ENCODE peak calls at places on chromosomes 12 and 14, in four cellular contexts. One of them, this sample, is unnamed.

GRCh38 chr12:89470741-89471504 is 53.7 kb downstream of the GALNT4 start:
- DNase-seq in GM12878: no peak
- DNase-seq in HepG2: peak; percentile 58
- DNase-seq in H1: no peak
- DNase-seq in this sample: peak; percentile 34

GRCh38 chr12:78767264-78767981 is 97.2 kb upstream of the SYT1 start:
- DNase-seq in GM12878: no peak
- DNase-seq in HepG2: no peak
- DNase-seq in H1: no peak
- DNase-seq in this sample: no peak

GRCh38 chr12:112325648-112326207 is 56.5 kb downstream of the HECTD4 start:
- DNase-seq in GM12878: no peak
- DNase-seq in HepG2: no peak
- DNase-seq in H1: no peak
- DNase-seq in this sample: no peak

GRCh38 chr12:77625441-77625840 is 205.3 kb upstream of the NAV3 start:
- DNase-seq in GM12878: no peak
- DNase-seq in HepG2: no peak
- DNase-seq in H1: no peak
- DNase-seq in this sample: no peak

GRCh38 chr14:49972840-49973239 is 80.0 kb downstream of the ARF6 start:
- DNase-seq in GM12878: no peak
- DNase-seq in HepG2: peak; percentile 82
- DNase-seq in H1: no peak
- DNase-seq in this sample: peak; percentile 31

GRCh38 chr12:91009319-91009950 is 4.7 kb upstream of the EPYC start:
- DNase-seq in GM12878: peak; percentile 55
- DNase-seq in HepG2: no peak
- DNase-seq in H1: no peak
- DNase-seq in this sample: no peak

GRCh38 chr12:90173499-90174197 is 465.0 kb upstream of the ATP2B1 start:
- DNase-seq in GM12878: no peak
- DNase-seq in HepG2: no peak
- DNase-seq in H1: no peak
- DNase-seq in this sample: no peak

GRCh38 chr12:100718212-100718611 is 76.4 kb upstream of the ANO4 start:
- DNase-seq in GM12878: no peak
- DNase-seq in HepG2: no peak
- DNase-seq in H1: no peak
- DNase-seq in this sample: no peak

GRCh38 chr14:64709126-64709525 is 4.9 kb downstream of the PLEKHG3 start:
- DNase-seq in GM12878: no peak
- DNase-seq in HepG2: no peak
- DNase-seq in H1: no peak
- DNase-seq in this sample: no peak

GRCh38 chr12:3216726-3217682 is 139.8 kb downstream of the TSPAN9 start:
- DNase-seq in GM12878: no peak
- DNase-seq in HepG2: no peak
- DNase-seq in H1: no peak
- DNase-seq in this sample: no peak

GRCh38 chr12:68998036-68998435 is 65.1 kb upstream of the CPM start:
- DNase-seq in GM12878: no peak
- DNase-seq in HepG2: no peak
- DNase-seq in H1: no peak
- DNase-seq in this sample: no peak

GRCh38 chr14:56759633-56760032 is 50.6 kb downstream of the OTX2 start:
- DNase-seq in GM12878: no peak
- DNase-seq in HepG2: no peak
- DNase-seq in H1: no peak
- DNase-seq in this sample: no peak

GRCh38 chr12:14357496-14357895 is 8.0 kb upstream of the ATF7IP start:
- DNase-seq in GM12878: no peak
- DNase-seq in HepG2: no peak
- DNase-seq in H1: no peak
- DNase-seq in this sample: no peak

GRCh38 chr14:66000771-66001170 is 485.4 kb upstream of the CCDC196 start:
- DNase-seq in GM12878: no peak
- DNase-seq in HepG2: no peak
- DNase-seq in H1: no peak
- DNase-seq in this sample: no peak

GRCh38 chr12:4991801-4992200 is 51.9 kb upstream of the KCNA5 start:
- DNase-seq in GM12878: no peak
- DNase-seq in HepG2: no peak
- DNase-seq in H1: no peak
- DNase-seq in this sample: no peak

GRCh38 chr12:54220567-54220966 is 31.8 kb upstream of the SMUG1 start:
- DNase-seq in GM12878: no peak
- DNase-seq in HepG2: no peak
- DNase-seq in H1: no peak
- DNase-seq in this sample: no peak

GRCh38 chr12:13124661-13125505 is 21.4 kb upstream of the GSG1 start:
- DNase-seq in GM12878: no peak
- DNase-seq in HepG2: no peak
- DNase-seq in H1: no peak
- DNase-seq in this sample: no peak

GRCh38 chr14:55739967-55740707 is 160.1 kb downstream of the KTN1 start:
- DNase-seq in GM12878: no peak
- DNase-seq in HepG2: no peak
- DNase-seq in H1: no peak
- DNase-seq in this sample: no peak

GRCh38 chr12:71449373-71450070 is 9.9 kb downstream of the LGR5 start:
- DNase-seq in GM12878: no peak
- DNase-seq in HepG2: no peak
- DNase-seq in H1: no peak
- DNase-seq in this sample: no peak

GRCh38 chr12:85277900-85278597 is 2.0 kb upstream of the ALX1 start:
- DNase-seq in GM12878: no peak
- DNase-seq in HepG2: no peak
- DNase-seq in H1: no peak
- DNase-seq in this sample: no peak

GRCh38 chr14:89543420-89543790 is 126.4 kb upstream of the FOXN3 start:
- DNase-seq in GM12878: no peak
- DNase-seq in HepG2: no peak
- DNase-seq in H1: no peak
- DNase-seq in this sample: no peak

GRCh38 chr12:49033611-49034286 is 15.2 kb upstream of the PRKAG1 start:
- DNase-seq in GM12878: no peak
- DNase-seq in HepG2: no peak
- DNase-seq in H1: no peak
- DNase-seq in this sample: no peak

GRCh38 chr12:26219736-26220135 is 24.4 kb downstream of the SSPN start:
- DNase-seq in GM12878: no peak
- DNase-seq in HepG2: no peak
- DNase-seq in H1: no peak
- DNase-seq in this sample: no peak

GRCh38 chr12:2258035-2258434 is 205.2 kb downstream of the CACNA1C start:
- DNase-seq in GM12878: no peak
- DNase-seq in HepG2: no peak
- DNase-seq in H1: no peak
- DNase-seq in this sample: no peak

GRCh38 chr12:21451529-21451928 is 14.1 kb downstream of the PYROXD1 start:
- DNase-seq in GM12878: no peak
- DNase-seq in HepG2: no peak
- DNase-seq in H1: no peak
- DNase-seq in this sample: no peak

GRCh38 chr14:36556811-36557433 is 25.5 kb downstream of the NKX2-8 start:
- DNase-seq in GM12878: no peak
- DNase-seq in HepG2: peak; percentile 45
- DNase-seq in H1: no peak
- DNase-seq in this sample: peak; percentile 23

DNA sequence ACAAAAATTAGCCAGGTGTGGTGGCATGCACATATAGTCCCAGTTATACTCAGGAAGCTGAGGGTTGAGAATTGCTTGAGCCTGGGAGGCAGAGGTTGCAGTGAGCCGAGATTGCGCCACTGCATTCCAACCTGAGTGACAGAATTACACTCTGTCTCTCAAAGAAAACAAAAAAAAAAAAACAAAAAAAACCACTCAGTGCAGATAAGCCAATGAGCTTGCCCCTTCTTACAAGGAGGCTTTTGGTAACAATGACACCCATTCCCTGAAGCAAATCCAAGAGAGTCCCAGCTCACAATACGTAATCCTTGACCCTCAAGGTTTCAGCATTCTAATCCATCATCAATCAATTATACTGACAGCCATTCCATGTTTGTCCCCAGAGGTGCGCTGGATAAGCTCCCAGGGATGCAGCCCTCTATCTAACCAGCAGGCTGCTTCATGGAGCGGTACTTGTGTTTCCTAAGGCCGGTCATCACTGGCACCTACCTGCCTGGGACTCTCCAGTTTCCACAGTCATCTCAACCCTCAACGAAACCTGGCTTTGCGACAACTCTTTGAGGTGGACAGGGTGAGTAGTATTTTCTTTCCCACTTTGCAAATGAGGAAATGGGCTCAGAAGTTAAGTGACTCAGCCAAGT is 12.4 kb downstream of the GCN1 start:
- DNase-seq in GM12878: no peak
- DNase-seq in HepG2: peak; percentile 63
- DNase-seq in H1: no peak
- DNase-seq in this sample: no peak
- TF ChIP-seq CTCF in GM12878: no peak
- TF ChIP-seq CTCF in HepG2: no peak
- TF ChIP-seq CTCF in H1: no peak
- TF ChIP-seq CTCF in this sample: no peak

GRCh38 chr14:75046275-75046674 is 5.0 kb downstream of the MLH3 start:
- DNase-seq in GM12878: no peak
- DNase-seq in HepG2: no peak
- DNase-seq in H1: no peak
- DNase-seq in this sample: no peak
- TF ChIP-seq BRCA1 in GM12878: no peak
- TF ChIP-seq BRCA1 in HepG2: no peak
- TF ChIP-seq BRCA1 in H1: no peak
- TF ChIP-seq BRCA1 in this sample: no peak

GRCh38 chr12:39378346-39378745 is 64.6 kb downstream of the KIF21A start:
- DNase-seq in GM12878: no peak
- DNase-seq in HepG2: no peak
- DNase-seq in H1: no peak
- DNase-seq in this sample: no peak

GRCh38 chr12:39372204-39372925 is 70.6 kb downstream of the KIF21A start:
- DNase-seq in GM12878: no peak
- DNase-seq in HepG2: no peak
- DNase-seq in H1: no peak
- DNase-seq in this sample: no peak

GRCh38 chr12:39372929-39373328 is 70.0 kb downstream of the KIF21A start:
- DNase-seq in GM12878: peak; percentile 61
- DNase-seq in HepG2: no peak
- DNase-seq in H1: no peak
- DNase-seq in this sample: no peak

GRCh38 chr12:39380090-39380489 is 62.8 kb downstream of the KIF21A start:
- DNase-seq in GM12878: no peak
- DNase-seq in HepG2: no peak
- DNase-seq in H1: no peak
- DNase-seq in this sample: no peak

GRCh38 chr12:39375206-39375808 is 67.6 kb downstream of the KIF21A start:
- DNase-seq in GM12878: no peak
- DNase-seq in HepG2: peak; percentile 13
- DNase-seq in H1: no peak
- DNase-seq in this sample: peak; percentile 5
- TF ChIP-seq CTCF in GM12878: peak; percentile 3
- TF ChIP-seq CTCF in HepG2: no peak
- TF ChIP-seq CTCF in H1: no peak
- TF ChIP-seq CTCF in this sample: peak; percentile 14

GRCh38 chr12:105935981-105936380 is 202.8 kb downstream of the NUAK1 start:
- DNase-seq in GM12878: no peak
- DNase-seq in HepG2: no peak
- DNase-seq in H1: no peak
- DNase-seq in this sample: no peak

GRCh38 chr12:105936496-105936895 is 202.3 kb downstream of the NUAK1 start:
- DNase-seq in GM12878: no peak
- DNase-seq in HepG2: no peak
- DNase-seq in H1: no peak
- DNase-seq in this sample: no peak

GRCh38 chr12:105931762-105932587 is 206.8 kb downstream of the NUAK1 start:
- DNase-seq in GM12878: no peak
- DNase-seq in HepG2: no peak
- DNase-seq in H1: no peak
- DNase-seq in this sample: no peak

GRCh38 chr12:105935106-105935505 is 203.6 kb downstream of the NUAK1 start:
- DNase-seq in GM12878: no peak
- DNase-seq in HepG2: no peak
- DNase-seq in H1: no peak
- DNase-seq in this sample: no peak

DNA sequence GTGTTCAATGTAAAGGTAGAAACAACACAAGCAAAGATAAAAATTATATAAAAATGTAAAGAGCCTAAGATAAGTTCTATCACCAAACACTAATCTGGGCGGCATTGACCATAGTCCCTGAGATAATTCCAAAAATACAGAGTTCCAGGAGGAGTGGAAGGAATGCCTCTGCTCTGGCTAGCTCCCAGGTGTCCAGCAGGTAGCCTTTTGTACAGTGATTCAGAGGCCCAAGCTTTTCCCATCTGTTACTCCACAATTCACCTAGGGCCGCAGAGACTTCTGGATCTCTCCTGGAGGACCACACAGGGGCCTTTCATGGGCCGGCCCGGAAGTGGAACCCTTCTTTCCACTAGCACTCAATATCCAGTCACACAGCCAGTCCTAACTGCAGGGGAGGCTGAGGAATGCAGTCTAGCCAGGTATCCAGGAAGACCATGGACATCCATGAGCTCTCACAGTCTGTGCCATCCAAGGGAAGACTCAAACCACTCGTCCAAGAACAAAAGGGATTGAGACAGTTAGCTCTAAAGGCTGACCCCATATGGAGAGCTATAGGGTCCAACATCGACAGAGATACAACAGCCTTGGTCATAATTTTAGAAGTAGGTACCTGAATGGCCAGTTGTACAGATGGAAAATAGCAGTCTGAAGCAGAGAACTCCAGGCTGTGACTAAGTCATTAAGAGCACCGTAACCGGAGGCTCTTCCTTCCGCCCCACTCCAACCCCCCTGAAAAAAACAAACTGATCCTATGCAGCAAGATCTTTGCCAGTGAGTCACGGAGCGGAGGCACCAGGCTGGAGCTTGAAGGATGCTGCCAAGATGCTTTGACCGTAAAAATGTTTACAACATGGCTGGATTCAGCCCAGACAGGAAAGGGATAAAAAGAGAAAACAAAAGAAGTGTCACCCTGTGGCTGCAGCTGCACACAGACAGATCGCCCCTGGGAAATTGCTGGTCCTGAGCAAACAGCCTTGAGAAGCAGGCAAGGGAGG is 204.8 kb downstream of the NUAK1 start:
- DNase-seq in GM12878: no peak
- DNase-seq in HepG2: no peak
- DNase-seq in H1: no peak
- DNase-seq in this sample: no peak
- TF ChIP-seq BRCA1 in GM12878: no peak
- TF ChIP-seq BRCA1 in HepG2: no peak
- TF ChIP-seq BRCA1 in H1: no peak
- TF ChIP-seq BRCA1 in this sample: no peak

GRCh38 chr12:124720019-124720686 is 143.5 kb downstream of the SCARB1 start:
- DNase-seq in GM12878: no peak
- DNase-seq in HepG2: no peak
- DNase-seq in H1: no peak
- DNase-seq in this sample: no peak
- TF ChIP-seq CTCF in GM12878: no peak
- TF ChIP-seq CTCF in HepG2: peak; percentile 20
- TF ChIP-seq CTCF in H1: peak; percentile 13
- TF ChIP-seq CTCF in this sample: peak; percentile 18